ENCODE peak calls at places on chromosomes 2 and 18, in four cellular contexts. One of them, this sample, is unnamed.

GRCh38 chr2:128312411-128312810 is 6.3 kb downstream of the HS6ST1 start:
- DNase-seq in A549: no peak
- DNase-seq in spleen: no peak
- DNase-seq in IMR-90: no peak
- DNase-seq in this sample: no peak

GRCh38 chr2:233414273-233414654 is 60.0 kb downstream of the DGKD start:
- DNase-seq in A549: peak
- DNase-seq in IMR-90: peak
- DNase-seq in spleen: no peak
- DNase-seq in this sample: no peak

GRCh38 chr2:238271061-238271554 is 17.3 kb downstream of the PER2 start:
- DNase-seq in spleen: no peak
- DNase-seq in IMR-90: no peak
- DNase-seq in A549: no peak
- DNase-seq in this sample: no peak

GRCh38 chr2:149826471-149827125 is 239.0 kb upstream of the MMADHC start:
- DNase-seq in A549: no peak
- DNase-seq in IMR-90: peak
- DNase-seq in spleen: no peak
- DNase-seq in this sample: no peak

GRCh38 chr18:27583466-27583865 is 398.4 kb upstream of the CHST9 start:
- DNase-seq in IMR-90: no peak
- DNase-seq in A549: no peak
- DNase-seq in spleen: no peak
- DNase-seq in this sample: no peak

GRCh38 chr2:217714268-217714643 is 288.5 kb downstream of the TNS1 start:
- DNase-seq in IMR-90: peak
- DNase-seq in spleen: no peak
- DNase-seq in A549: no peak
- DNase-seq in this sample: no peak

GRCh38 chr2:188495990-188496431 is 204.3 kb downstream of the GULP1 start:
- DNase-seq in A549: no peak
- DNase-seq in spleen: no peak
- DNase-seq in IMR-90: peak
- DNase-seq in this sample: no peak

GRCh38 chr2:45224996-45225380 is 215.7 kb upstream of the SIX2 start:
- DNase-seq in IMR-90: no peak
- DNase-seq in A549: no peak
- DNase-seq in spleen: no peak
- DNase-seq in this sample: no peak

GRCh38 chr2:29246388-29247300 is 131.4 kb downstream of the CLIP4 start:
- DNase-seq in A549: no peak
- DNase-seq in IMR-90: no peak
- DNase-seq in spleen: no peak
- DNase-seq in this sample: no peak

GRCh38 chr2:185181901-185182300 is 556.7 kb upstream of the FSIP2 start:
- DNase-seq in IMR-90: no peak
- DNase-seq in spleen: no peak
- DNase-seq in A549: no peak
- DNase-seq in this sample: no peak

GRCh38 chr18:68940039-68940438 is 142.2 kb downstream of the CCDC102B start:
- DNase-seq in spleen: no peak
- DNase-seq in A549: no peak
- DNase-seq in IMR-90: no peak
- DNase-seq in this sample: no peak

DNA sequence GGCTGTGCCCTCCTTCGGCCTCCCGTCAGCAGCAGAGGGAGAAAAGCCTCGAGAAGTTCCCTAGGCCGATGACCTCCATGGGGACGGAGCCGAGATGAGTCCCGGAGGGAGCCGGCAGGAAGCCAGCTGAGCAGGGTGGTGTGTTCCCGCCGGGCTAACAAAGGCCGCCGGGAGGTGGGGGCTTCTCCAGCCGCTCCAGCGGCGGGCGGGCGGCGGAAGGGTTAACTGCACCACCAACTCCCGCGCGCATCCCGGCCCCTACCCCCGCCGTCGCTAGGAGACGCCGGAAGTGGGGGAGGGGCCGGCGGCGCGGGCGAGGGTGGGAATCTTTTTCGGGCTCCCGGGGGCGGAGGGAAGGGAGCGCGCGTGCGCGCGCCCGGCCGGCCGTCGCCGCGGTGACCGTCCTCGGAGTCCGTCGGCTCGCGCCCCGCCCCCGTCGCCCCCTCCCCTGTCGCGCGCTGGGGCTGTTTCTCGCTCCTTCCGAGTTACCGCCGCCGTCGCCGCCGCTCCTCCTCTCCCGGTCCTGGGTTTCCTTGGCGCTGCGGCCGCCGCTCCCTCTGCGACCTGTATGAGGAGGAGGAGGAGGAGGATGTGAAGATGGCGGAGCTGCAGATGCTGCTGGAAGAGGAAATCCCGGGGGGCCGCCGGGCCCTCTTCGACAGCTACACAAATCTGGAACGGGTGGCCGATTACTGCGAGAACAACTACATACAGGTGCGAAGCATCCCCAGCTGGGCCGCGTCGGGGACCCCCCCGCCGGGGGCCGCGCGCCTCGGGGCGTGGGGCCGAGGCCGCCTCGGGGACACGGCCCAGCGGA is at the start of gene ABI2:
- DNase-seq in A549: peak
- DNase-seq in IMR-90: peak
- DNase-seq in spleen: peak
- DNase-seq in this sample: peak
- TF ChIP-seq POLR2A in A549: peak
- TF ChIP-seq POLR2A in IMR-90: peak
- TF ChIP-seq POLR2A in spleen: no peak
- TF ChIP-seq POLR2A in this sample: no peak

DNA sequence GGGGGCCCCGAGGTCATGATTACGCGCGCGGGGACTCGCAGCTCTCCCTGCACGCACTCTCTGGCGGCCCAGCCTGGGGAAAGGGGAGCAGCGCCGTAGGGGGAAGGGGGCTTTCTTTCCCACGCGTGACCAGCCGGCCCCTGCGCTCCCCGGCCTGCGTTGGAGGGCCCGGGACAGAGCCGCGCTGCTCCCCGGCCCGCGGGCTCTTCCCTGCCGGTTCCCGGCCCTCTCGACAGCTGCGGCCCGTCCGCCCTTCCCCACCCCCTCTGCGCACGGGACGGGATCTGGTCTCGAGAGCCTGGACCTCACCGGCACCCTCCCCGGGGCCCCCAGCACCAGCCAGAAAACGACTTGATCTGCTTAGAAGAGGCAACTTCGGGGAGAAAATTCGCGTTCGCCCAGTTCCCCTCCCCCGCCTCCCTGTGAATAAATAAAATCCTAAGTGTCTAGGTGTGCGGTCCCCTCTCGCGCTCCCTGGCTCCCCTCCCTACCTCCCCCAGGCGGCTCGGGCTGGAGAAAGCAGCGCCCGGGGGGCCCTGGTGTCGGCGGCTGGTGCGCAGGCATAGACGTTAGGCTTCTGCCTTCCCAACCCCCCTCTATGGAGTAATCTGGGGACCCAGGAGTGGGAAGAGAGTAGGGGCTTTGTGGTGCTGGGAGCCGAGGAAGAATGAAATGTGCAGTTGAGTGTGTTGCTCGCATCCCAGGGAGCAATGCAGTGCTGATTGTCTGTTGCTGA is 793 bp upstream of the FIGN start:
- DNase-seq in A549: peak
- DNase-seq in spleen: peak
- DNase-seq in IMR-90: no peak
- DNase-seq in this sample: no peak
- TF ChIP-seq POLR2A in A549: no peak
- TF ChIP-seq POLR2A in spleen: no peak
- TF ChIP-seq POLR2A in IMR-90: no peak
- TF ChIP-seq POLR2A in this sample: no peak

GRCh38 chr2:177593448-177593847 is 200.9 kb downstream of the AGPS start:
- DNase-seq in IMR-90: no peak
- DNase-seq in A549: no peak
- DNase-seq in spleen: no peak
- DNase-seq in this sample: no peak
- TF ChIP-seq POLR2A in IMR-90: no peak
- TF ChIP-seq POLR2A in A549: no peak
- TF ChIP-seq POLR2A in spleen: no peak
- TF ChIP-seq POLR2A in this sample: no peak

GRCh38 chr2:38515155-38516074 is 87.3 kb downstream of the HNRNPLL start:
- DNase-seq in A549: no peak
- DNase-seq in spleen: no peak
- DNase-seq in IMR-90: peak
- DNase-seq in this sample: peak
- TF ChIP-seq POLR2A in A549: no peak
- TF ChIP-seq POLR2A in spleen: no peak
- TF ChIP-seq POLR2A in IMR-90: no peak
- TF ChIP-seq POLR2A in this sample: peak